ENCODE peak calls at places on chromosomes 4 and X, in six cellular contexts. N is OCI-LY7, F is breast epithelium, V is A549, O is HFF-Myc, Z is pancreas. X is an unnamed sample.

GRCh38 chrX:118337687-118338086 is 8.2 kb upstream of the WDR44 start:
- DNase-seq in F (no peak), Z (no peak), O (no peak), V (no peak), N (no peak), X (no peak)

GRCh38 chr4:3122081-3122563 is 47.6 kb downstream of the HTT start:
- DNase-seq in N (no peak), O (no peak), Z (no peak), V (no peak), F (no peak), X (peak; percentile 36)

GRCh38 chrX:148672526-148672925 is 172.1 kb downstream of the AFF2 start:
- DNase-seq in F (no peak), Z (no peak), N (no peak), O (no peak), V (no peak), X (no peak)

GRCh38 chr4:6410664-6411063 is 61.8 kb downstream of the PPP2R2C start:
- DNase-seq in F (no peak), V (no peak), N (no peak), O (no peak), Z (no peak), X (no peak)

GRCh38 chr4:153095448-153096204 is 108.6 kb upstream of the TRIM2 start:
- DNase-seq in V (no peak), F (peak; percentile 82), O (no peak), N (no peak), Z (no peak), X (no peak)

GRCh38 chr4:7878323-7878722 is 61.3 kb downstream of the AFAP1 start:
- DNase-seq in F (no peak), V (no peak), Z (no peak), O (no peak), N (no peak), X (no peak)

GRCh38 chr4:18535948-18536347 is 514.4 kb upstream of the LCORL start:
- DNase-seq in Z (no peak), N (no peak), F (no peak), O (no peak), V (no peak), X (no peak)

GRCh38 chrX:3345281-3346081 is 971 bp downstream of the MXRA5 start:
- DNase-seq in F (peak; percentile 66), O (no peak), N (no peak), Z (peak; percentile 90), V (no peak), X (peak; percentile 57)

GRCh38 chrX:109596015-109596414 is 29.0 kb downstream of the KCNE5 start:
- DNase-seq in O (no peak), F (no peak), Z (no peak), V (no peak), N (no peak), X (no peak)

GRCh38 chrX:45524296-45524695 is 323.6 kb upstream of the DIPK2B start:
- DNase-seq in N (no peak), V (no peak), O (no peak), Z (no peak), F (no peak), X (peak; percentile 66)

GRCh38 chr4:108644237-108644636 is 6.2 kb upstream of the OSTC start:
- DNase-seq in F (no peak), N (no peak), Z (no peak), O (peak; percentile 51), V (no peak), X (peak; percentile 14)

GRCh38 chr4:81771721-81772120 is 300.0 kb upstream of the RASGEF1B start:
- DNase-seq in Z (no peak), F (no peak), N (no peak), V (no peak), O (no peak), X (no peak)

GRCh38 chrX:37679888-37680287 is 5.7 kb upstream of the XK start:
- DNase-seq in F (no peak), V (no peak), Z (no peak), O (no peak), N (no peak), X (no peak)

GRCh38 chrX:107448625-107449468 is 605 bp upstream of the FRMPD3 start:
- DNase-seq in Z (peak; percentile 60), N (peak; percentile 70), F (no peak), O (no peak), V (peak; percentile 13), X (no peak)

GRCh38 chr4:40149960-40150385 is 46.9 kb upstream of the RHOH start:
- DNase-seq in F (peak; percentile 59), Z (no peak), N (peak; percentile 93), V (peak; percentile 83), O (peak; percentile 49), X (peak; percentile 77)

GRCh38 chr4:43339435-43339834 is 446.9 kb downstream of the GRXCR1 start:
- DNase-seq in O (no peak), Z (no peak), F (no peak), V (no peak), N (no peak), X (peak; percentile 70)

GRCh38 chrX:64570204-64570603 is 175.0 kb upstream of the MTMR8 start:
- DNase-seq in N (peak; percentile 39), F (no peak), O (no peak), Z (no peak), V (no peak), X (no peak)

GRCh38 chr4:94278777-94279176 is 63.9 kb downstream of the HPGDS start:
- DNase-seq in O (no peak), V (no peak), Z (no peak), N (no peak), F (no peak), X (no peak)

GRCh38 chr4:4694296-4694772 is 152.5 kb upstream of the STX18 start:
- DNase-seq in F (no peak), O (no peak), Z (no peak), V (no peak), N (no peak), X (no peak)

GRCh38 chr4:80538276-80538926 is 202.9 kb downstream of the CFAP299 start:
- DNase-seq in F (no peak), N (no peak), O (no peak), Z (no peak), V (no peak), X (peak; percentile 59)

GRCh38 chrX:1534321-1535168 is 2.4 kb downstream of the P2RY8 start:
- DNase-seq in V (no peak), Z (no peak), O (no peak), F (no peak), N (peak; percentile 69), X (no peak)

GRCh38 chr4:74190919-74191397 is 33.0 kb downstream of the MTHFD2L start:
- DNase-seq in V (peak; percentile 17), Z (no peak), O (no peak), N (no peak), F (no peak), X (no peak)

GRCh38 chrX:136130931-136131843 is 16.1 kb upstream of the FHL1 start:
- DNase-seq in Z (no peak), N (peak; percentile 14), F (no peak), O (peak; percentile 17), V (peak; percentile 71), X (peak; percentile 90)

GRCh38 chr4:123892997-123893745 is 496.6 kb downstream of the SPRY1 start:
- DNase-seq in V (no peak), F (no peak), Z (no peak), O (no peak), N (no peak), X (no peak)
- H3K4me3 ChIP-seq in V (no peak overlapping the region), F (no peak overlapping the region), Z (no peak overlapping the region), O (no peak overlapping the region), N (no peak overlapping the region), X (no peak overlapping the region)

GRCh38 chr4:10075953-10076391 is 40.6 kb downstream of the WDR1 start:
- DNase-seq in O (no peak), F (peak; percentile 48), V (no peak), N (no peak), Z (peak; percentile 58), X (no peak)

GRCh38 chr4:10072420-10073017 is 44.1 kb downstream of the WDR1 start:
- DNase-seq in N (no peak), O (no peak), Z (no peak), F (peak; percentile 36), V (no peak), X (no peak)

GRCh38 chr4:10074076-10074766 is 42.4 kb downstream of the WDR1 start:
- DNase-seq in N (no peak), Z (no peak), F (no peak), V (no peak), O (no peak), X (no peak)

GRCh38 chr4:10075158-10075863 is 41.3 kb downstream of the WDR1 start:
- DNase-seq in Z (no peak), O (no peak), F (peak; percentile 37), V (no peak), N (no peak), X (no peak)

DNA sequence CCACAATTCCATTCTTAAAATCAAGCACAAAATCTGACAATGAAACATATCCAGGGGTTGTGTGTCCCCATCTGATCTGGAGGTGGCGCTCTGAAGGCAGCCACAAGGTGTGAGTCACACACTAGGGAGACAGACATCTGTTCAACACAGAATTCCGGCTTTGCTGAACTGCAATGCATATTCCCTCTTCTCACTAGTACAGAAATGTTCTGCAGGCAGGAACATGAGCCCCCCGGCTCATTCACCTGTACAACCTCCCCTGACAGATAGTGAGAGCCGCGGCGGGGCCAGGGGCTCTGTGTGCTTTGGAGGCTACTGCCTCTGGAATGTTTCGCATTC is 41.9 kb downstream of the WDR1 start:
- DNase-seq in Z (no peak), F (peak; percentile 22), V (peak; percentile 45), O (peak; percentile 24), N (peak; percentile 5), X (peak; percentile 66)
- TF ChIP-seq CTCF in Z (no peak), F (no peak), V (peak; percentile 40), O (peak; percentile 50), N (peak; percentile 65), X (peak; percentile 72)

DNA sequence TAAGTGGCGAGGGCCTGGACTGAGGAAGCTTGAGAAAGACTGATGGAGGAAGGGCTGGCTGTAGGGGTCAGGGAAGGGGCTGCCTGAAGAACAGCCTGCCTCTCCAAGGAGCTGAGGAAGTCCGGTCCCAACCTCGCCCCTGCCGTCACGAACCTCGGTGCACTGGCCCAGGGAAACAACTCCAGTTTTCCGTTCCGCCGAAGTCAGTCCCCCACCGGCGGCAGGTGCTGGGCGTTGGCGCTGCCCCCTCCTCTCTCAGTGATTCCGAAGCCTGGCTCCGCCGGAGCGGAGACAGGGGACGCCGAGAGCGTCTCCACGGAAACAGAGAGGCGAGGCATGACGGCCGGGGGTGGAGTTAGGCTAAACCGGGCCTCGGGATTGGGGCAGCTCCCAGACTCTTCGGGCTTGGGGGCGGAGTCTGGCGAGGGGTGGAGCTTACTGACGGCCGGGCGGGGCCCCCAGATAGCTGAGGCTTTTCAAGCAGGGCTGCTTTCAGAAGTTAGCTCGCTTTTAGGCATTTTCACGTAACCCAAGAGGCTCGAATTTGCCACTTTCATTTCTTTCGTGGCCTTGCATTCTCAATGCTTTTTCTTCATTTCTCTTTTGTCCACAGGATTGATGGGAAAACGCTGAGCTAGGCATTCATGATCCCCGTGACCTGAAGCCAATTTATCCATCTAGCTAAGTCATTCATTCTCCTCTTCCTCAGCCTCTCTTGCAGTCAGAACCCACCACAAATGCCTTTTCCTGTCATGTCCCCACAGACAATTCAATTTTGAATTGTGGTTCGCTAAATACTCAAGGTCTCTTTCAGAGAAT is at the start of gene TTC29:
- DNase-seq in O (peak; percentile 45), Z (peak; percentile 95), N (peak; percentile 84), V (peak; percentile 63), F (peak; percentile 87), X (peak; percentile 90)
- H3K4me3 ChIP-seq in O (peak within 1 kb of the TSS; percentile 47), Z (peak within 1 kb of the TSS; percentile 37), N (peak within 1 kb of the TSS; percentile 59), V (peak within 1 kb of the TSS; percentile 49), F (peak within 1 kb of the TSS; percentile 41), X (peak within 1 kb of the TSS; percentile 62)

DNA sequence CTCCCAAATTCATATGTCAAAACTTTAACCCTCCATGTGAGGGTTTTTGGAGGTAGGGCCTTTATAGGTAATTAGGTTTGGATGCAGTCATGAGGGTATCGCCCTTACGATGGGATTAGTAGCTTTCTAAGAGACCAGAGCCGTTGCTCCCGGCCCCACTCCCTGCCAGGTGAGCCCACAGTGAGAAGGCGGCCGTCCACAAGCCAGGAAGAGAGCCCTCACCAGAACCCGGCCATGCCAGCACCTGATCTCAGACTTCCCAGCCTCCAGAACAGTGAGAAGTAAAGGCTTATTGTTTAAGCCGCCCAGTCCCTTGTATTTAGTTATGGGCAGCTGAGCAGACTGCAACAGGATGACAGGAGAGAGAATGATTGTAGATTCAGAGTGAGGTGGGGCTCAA is 40.8 kb downstream of the DCTD start:
- DNase-seq in N (no peak), V (no peak), Z (no peak), O (no peak), F (no peak), X (no peak)
- TF ChIP-seq CTCF in N (no peak), V (no peak), Z (no peak), O (no peak), F (no peak), X (no peak)